ENCODE peak calls at places on chromosomes 4 and X, in ten cellular contexts. C, D, Q, W, S, B, F, V, I and J are unnamed samples.

GRCh38 chrX:47245156-47245555 is 12.3 kb downstream of the USP11 start:
- DNase-seq in C (no peak), D (no peak), Q (no peak), W (no peak), S (no peak), B (no peak), F (no peak), V (no peak), I (peak), J (no peak)

GRCh38 chr4:74319506-74319905 is 11.2 kb downstream of the EPGN start:
- DNase-seq in C (no peak), D (no peak), Q (no peak), W (no peak), S (no peak), B (no peak), F (no peak), V (no peak), I (no peak), J (peak)

GRCh38 chr4:5919044-5919443 is 26.2 kb upstream of the CRMP1 start:
- DNase-seq in C (no peak), D (no peak), Q (no peak), W (no peak), S (no peak), B (no peak), F (no peak), V (no peak), I (no peak), J (no peak)

GRCh38 chr4:81136161-81136910 is 78.7 kb downstream of the PRKG2 start:
- DNase-seq in C (no peak), D (no peak), Q (no peak), W (peak), S (no peak), B (no peak), F (peak), V (no peak), I (no peak), J (peak)

GRCh38 chrX:150361777-150362351 is 1.3 kb upstream of the MAMLD1 start:
- DNase-seq in C (no peak), D (peak), Q (peak), W (no peak), S (no peak), B (no peak), F (peak), V (no peak), I (no peak), J (peak)

GRCh38 chr4:104066533-104066932 is 346.7 kb upstream of the TACR3 start:
- DNase-seq in C (no peak), D (no peak), Q (no peak), W (no peak), S (no peak), B (no peak), F (no peak), V (no peak), I (no peak), J (no peak)

GRCh38 chrX:115449742-115450141 is 111.2 kb upstream of the PLS3 start:
- DNase-seq in C (no peak), D (no peak), Q (peak), W (no peak), S (no peak), B (no peak), F (peak), V (no peak), I (no peak), J (peak)

GRCh38 chrX:46180258-46180687 is 364.9 kb downstream of the ZNF674 start:
- DNase-seq in C (no peak), D (no peak), Q (peak), W (peak), S (no peak), B (no peak), F (peak), V (no peak), I (peak), J (peak)

GRCh38 chr4:17189322-17189721 is 290.9 kb upstream of the LDB2 start:
- DNase-seq in C (no peak), D (no peak), Q (no peak), W (no peak), S (no peak), B (no peak), F (peak), V (no peak), I (no peak), J (peak)